ENCODE peak calls at places on chromosomes 5 and 9, in four cellular contexts. U is breast epithelium, Q is left colon, C is CMK. I is an unnamed sample.

GRCh38 chr9:122821278-122821952 is 7.0 kb downstream of the PDCL start:
- DNase-seq in C (peak; percentile 36), Q (peak; percentile 30), U (no peak), I (peak; percentile 78)

GRCh38 chr5:81948349-81948748 is 23.5 kb upstream of the ATG10 start:
- DNase-seq in Q (no peak), U (no peak), C (no peak), I (no peak)

GRCh38 chr9:134175291-134175807 is 11.0 kb upstream of the RNU6ATAC start:
- DNase-seq in C (no peak), Q (no peak), U (no peak), I (no peak)

GRCh38 chr5:96279796-96280542 is 153.1 kb downstream of the PCSK1 start:
- DNase-seq in Q (no peak), C (no peak), U (no peak), I (no peak)

GRCh38 chr9:107827884-107828283 is 338.3 kb upstream of the KLF4 start:
- DNase-seq in C (no peak), Q (no peak), U (no peak), I (no peak)

GRCh38 chr5:36443941-36444340 is 142.2 kb upstream of the RANBP3L start:
- DNase-seq in Q (no peak), C (no peak), U (no peak), I (no peak)

GRCh38 chr9:101028346-101029299 is at the start of gene PLPPR1:
- DNase-seq in U (peak; percentile 57), C (no peak), Q (peak; percentile 71), I (no peak)

GRCh38 chr9:128917151-128917849 is 3.5 kb upstream of the PHYHD1 start:
- DNase-seq in C (no peak), U (peak; percentile 87), Q (peak; percentile 57), I (peak; percentile 91)

GRCh38 chr9:93255994-93256877 is 72.3 kb downstream of the WNK2 start:
- DNase-seq in Q (peak; percentile 1), U (no peak), C (no peak), I (peak; percentile 75)

GRCh38 chr5:176652136-176652535 is 4.9 kb downstream of the TSPAN17 start:
- DNase-seq in C (no peak), U (no peak), Q (no peak), I (no peak)

GRCh38 chr9:111648066-111648465 is 13.3 kb upstream of the GNG10 start:
- DNase-seq in C (no peak), U (no peak), Q (no peak), I (no peak)

GRCh38 chr9:97811534-97812246 is 41.3 kb upstream of the FOXE1 start:
- DNase-seq in Q (no peak), U (no peak), C (no peak), I (no peak)

GRCh38 chr9:111920531-111920930 is 23.9 kb downstream of the UGCG start:
- DNase-seq in Q (no peak), U (no peak), C (no peak), I (no peak)

GRCh38 chr5:116930628-116931027 is 356.0 kb upstream of the SEMA6A start:
- DNase-seq in C (no peak), Q (no peak), U (no peak), I (no peak)

GRCh38 chr5:488241-488640 is 36.0 kb downstream of the SLC9A3 start:
- DNase-seq in U (no peak), Q (no peak), C (no peak), I (no peak)

GRCh38 chr9:92563701-92564100 is 27.9 kb upstream of the ECM2 start:
- DNase-seq in C (no peak), Q (no peak), U (no peak), I (no peak)

GRCh38 chr5:88885043-88885442 is 2.1 kb upstream of the MEF2C start:
- DNase-seq in Q (no peak), U (no peak), C (no peak), I (no peak)

GRCh38 chr9:37986001-37986400 is 82.1 kb upstream of the SLC25A51 start:
- DNase-seq in Q (no peak), U (no peak), C (no peak), I (no peak)

GRCh38 chr5:55151923-55152842 is 7.8 kb upstream of the GPX8 start:
- DNase-seq in Q (no peak), C (no peak), U (no peak), I (no peak)

GRCh38 chr5:39906146-39906545 is 481.4 kb upstream of the DAB2 start:
- DNase-seq in C (no peak), Q (no peak), U (no peak), I (no peak)

GRCh38 chr5:131206772-131207171 is 36.0 kb downstream of the LYRM7 start:
- DNase-seq in C (no peak), Q (no peak), U (no peak), I (no peak)

GRCh38 chr9:106830527-106831140 is 32.3 kb upstream of the ZNF462 start:
- DNase-seq in Q (no peak), U (peak; percentile 54), C (no peak), I (no peak)

GRCh38 chr9:2299843-2300205 is 284.7 kb downstream of the SMARCA2 start:
- DNase-seq in Q (no peak), U (no peak), C (no peak), I (no peak)

GRCh38 chr5:83914662-83915418 is 194.2 kb upstream of the HAPLN1 start:
- DNase-seq in Q (no peak), U (no peak), C (no peak), I (no peak)

GRCh38 chr5:31133488-31133887 is 60.0 kb upstream of the CDH6 start:
- DNase-seq in Q (no peak), U (no peak), C (no peak), I (no peak)

GRCh38 chr5:137218896-137219295 is 280.2 kb downstream of the SPOCK1 start:
- DNase-seq in C (no peak), Q (no peak), U (no peak), I (no peak)

GRCh38 chr9:113958556-113958955 is 82.4 kb downstream of the ZNF618 start:
- DNase-seq in C (no peak), Q (no peak), U (no peak), I (no peak)

GRCh38 chr9:92977279-92977678 is 30.0 kb downstream of the FGD3 start:
- DNase-seq in U (peak; percentile 16), Q (no peak), C (no peak), I (no peak)

GRCh38 chr5:151924564-151925395 is at the start of gene GLRA1:
- DNase-seq in C (no peak), U (no peak), Q (peak; percentile 57), I (no peak)

GRCh38 chr9:86836797-86837196 is 110.5 kb downstream of the GAS1 start:
- DNase-seq in Q (no peak), U (no peak), C (no peak), I (no peak)

GRCh38 chr5:84986688-84987087 is 602.0 kb upstream of the EDIL3 start:
- DNase-seq in Q (no peak), C (no peak), U (no peak), I (no peak)

GRCh38 chr5:73229271-73229670 is 56.3 kb downstream of the TMEM174 start:
- DNase-seq in Q (no peak), C (no peak), U (no peak), I (no peak)

GRCh38 chr9:806285-807156 is 35.0 kb upstream of the DMRT1 start:
- DNase-seq in C (no peak), U (no peak), Q (no peak), I (no peak)

GRCh38 chr5:135564305-135564704 is 14.5 kb downstream of the CXCL14 start:
- DNase-seq in C (no peak), U (no peak), Q (no peak), I (no peak)

GRCh38 chr9:120531683-120532300 is 48.2 kb downstream of the CDK5RAP2 start:
- DNase-seq in Q (no peak), C (no peak), U (no peak), I (no peak)

GRCh38 chr9:3868012-3868411 is 342.2 kb upstream of the RFX3 start:
- DNase-seq in C (no peak), U (no peak), Q (no peak), I (no peak)

GRCh38 chr5:98076501-98076900 is 697.0 kb upstream of the RGMB start:
- DNase-seq in U (no peak), Q (no peak), C (no peak), I (no peak)

GRCh38 chr5:28855631-28856030 is 1817.2 kb upstream of the CDH9 start:
- DNase-seq in Q (no peak), C (no peak), U (no peak), I (no peak)

I was measured in suprapubic skin.